ENCODE peak calls at places on chromosome 6, in seven cellular contexts. G is H1, W is IMR-90, T is neuronal stem cell, K is H9, H is mesenchymal stem cell, B is trophoblast cell. Z is an unnamed sample.

GRCh38 chr6:71287038-71287437 is 1.6 kb upstream of the OGFRL1 start:
- DNase-seq in G (no peak), K (no peak), T (no peak), W (peak), B (peak), H (peak), Z (no peak)

GRCh38 chr6:153012856-153013255 is 10.3 kb upstream of the MTRF1L start:
- DNase-seq in K (no peak), T (no peak), B (no peak), H (no peak), G (no peak), W (no peak), Z (no peak)

GRCh38 chr6:154986787-154987235 is 8.3 kb upstream of the TIAM2 start:
- DNase-seq in H (no peak), B (no peak), T (no peak), G (no peak), W (no peak), K (no peak), Z (no peak)

GRCh38 chr6:169074551-169074950 is 179.1 kb downstream of the THBS2 start:
- DNase-seq in K (no peak), T (no peak), B (no peak), H (no peak), W (peak), G (no peak), Z (no peak)

GRCh38 chr6:48743738-48744137 is 632.7 kb upstream of the PTCHD4 start:
- DNase-seq in W (peak), K (no peak), H (no peak), T (no peak), G (no peak), B (no peak), Z (no peak)

GRCh38 chr6:20931093-20931492 is 396.8 kb downstream of the CDKAL1 start:
- DNase-seq in H (no peak), T (no peak), B (no peak), K (no peak), W (no peak), G (no peak), Z (no peak)

GRCh38 chr6:111663692-111664564 is 58.2 kb upstream of the TRAF3IP2 start:
- DNase-seq in K (peak), H (peak), G (peak), W (peak), T (peak), B (peak), Z (peak)

GRCh38 chr6:125984311-125984710 is 2.0 kb upstream of the TRMT11 start:
- DNase-seq in W (peak), K (no peak), H (peak), G (no peak), T (no peak), B (no peak), Z (no peak)

GRCh38 chr6:30724906-30725667 is 4.9 kb downstream of the TUBB start:
- DNase-seq in W (peak), G (no peak), K (no peak), B (no peak), T (no peak), H (no peak), Z (no peak)
- H2BK120ac ChIP-seq in W (no peak), G (no peak), K (no peak), B (no peak), T (no peak), H (no peak), Z (no peak)

DNA sequence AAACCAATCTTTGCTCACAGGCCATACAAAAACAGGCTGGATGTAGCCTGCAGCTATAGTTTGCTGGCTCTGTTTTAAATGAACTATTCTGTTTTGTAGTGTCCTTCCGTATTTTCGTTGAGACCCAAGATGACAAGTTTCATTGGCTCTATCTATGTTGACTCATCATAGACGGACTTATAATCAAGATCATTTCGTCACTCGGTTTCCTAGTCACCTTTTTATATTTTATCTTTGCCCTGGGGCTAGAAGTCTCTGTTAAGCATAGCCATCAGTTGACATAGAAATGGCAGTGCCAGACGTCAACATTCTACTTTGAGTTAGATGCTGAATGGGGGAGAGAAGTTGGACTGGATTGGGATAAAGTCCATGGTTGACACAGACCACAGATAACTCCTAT is 4.8 kb downstream of the PLEKHG1 start:
- DNase-seq in W (no peak), T (no peak), H (no peak), K (no peak), B (peak), G (no peak), Z (no peak)
- H3K4me2 ChIP-seq in W (no peak), T (no peak), H (no peak), K (no peak), B (no peak), G (no peak), Z (no peak)

DNA sequence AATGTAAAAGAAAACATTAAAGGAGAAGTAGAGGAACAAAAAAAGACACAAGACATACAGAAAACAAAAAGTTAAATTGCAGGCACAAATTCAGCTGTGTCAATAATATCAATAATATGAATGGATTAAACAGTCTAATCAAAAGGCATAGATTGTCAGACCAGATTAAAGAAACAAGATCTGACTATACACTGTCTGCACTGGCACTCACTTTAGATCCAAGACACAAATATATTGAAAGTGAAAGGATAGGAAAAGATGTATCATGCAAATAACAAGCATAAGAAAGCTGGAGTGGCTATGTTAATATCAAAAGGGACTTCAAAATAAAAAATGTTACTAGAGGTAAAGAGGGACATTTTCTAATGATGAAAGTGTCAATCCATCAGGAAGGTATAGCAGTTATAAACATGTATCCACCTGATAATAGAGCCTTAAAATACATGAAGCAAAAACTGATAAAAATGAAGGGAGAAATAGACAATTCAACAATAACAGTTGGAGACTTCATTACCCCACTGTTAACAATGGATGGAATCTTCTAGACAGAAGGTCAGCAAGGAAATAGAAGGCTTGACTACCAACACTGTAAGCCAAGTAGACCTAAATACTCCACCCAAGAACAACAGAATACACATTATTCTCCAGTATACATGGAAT is 89.7 kb downstream of the HIVEP1 start:
- DNase-seq in G (no peak), K (no peak), H (no peak), W (no peak), T (no peak), B (no peak), Z (no peak)
- H2BK120ac ChIP-seq in G (no peak), K (no peak), H (no peak), W (no peak), T (no peak), B (no peak), Z (no peak)

DNA sequence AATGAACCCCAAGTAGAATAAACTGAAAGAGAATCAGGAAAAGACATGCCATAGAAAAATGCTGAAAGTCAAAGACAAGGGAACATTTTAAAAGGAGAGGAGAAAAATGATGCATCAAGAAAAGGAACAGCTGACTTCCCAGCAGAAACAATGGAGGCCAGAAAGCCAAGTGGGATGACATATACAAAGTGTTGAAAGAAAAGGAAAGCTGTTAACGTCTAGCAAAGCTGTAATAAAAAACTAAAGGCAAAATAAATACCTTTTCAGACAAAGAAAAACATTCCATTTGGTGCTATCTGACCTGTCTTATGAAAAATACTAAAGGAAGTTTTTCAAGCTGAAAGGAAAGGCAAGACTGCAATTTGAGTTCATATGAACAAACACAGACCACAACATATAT is 34.1 kb upstream of the PDE10A start:
- DNase-seq in W (no peak), H (no peak), G (no peak), T (no peak), B (no peak), K (no peak), Z (no peak)
- H3K4me2 ChIP-seq in W (no peak), H (no peak), G (no peak), T (no peak), B (no peak), K (no peak), Z (no peak)

DNA sequence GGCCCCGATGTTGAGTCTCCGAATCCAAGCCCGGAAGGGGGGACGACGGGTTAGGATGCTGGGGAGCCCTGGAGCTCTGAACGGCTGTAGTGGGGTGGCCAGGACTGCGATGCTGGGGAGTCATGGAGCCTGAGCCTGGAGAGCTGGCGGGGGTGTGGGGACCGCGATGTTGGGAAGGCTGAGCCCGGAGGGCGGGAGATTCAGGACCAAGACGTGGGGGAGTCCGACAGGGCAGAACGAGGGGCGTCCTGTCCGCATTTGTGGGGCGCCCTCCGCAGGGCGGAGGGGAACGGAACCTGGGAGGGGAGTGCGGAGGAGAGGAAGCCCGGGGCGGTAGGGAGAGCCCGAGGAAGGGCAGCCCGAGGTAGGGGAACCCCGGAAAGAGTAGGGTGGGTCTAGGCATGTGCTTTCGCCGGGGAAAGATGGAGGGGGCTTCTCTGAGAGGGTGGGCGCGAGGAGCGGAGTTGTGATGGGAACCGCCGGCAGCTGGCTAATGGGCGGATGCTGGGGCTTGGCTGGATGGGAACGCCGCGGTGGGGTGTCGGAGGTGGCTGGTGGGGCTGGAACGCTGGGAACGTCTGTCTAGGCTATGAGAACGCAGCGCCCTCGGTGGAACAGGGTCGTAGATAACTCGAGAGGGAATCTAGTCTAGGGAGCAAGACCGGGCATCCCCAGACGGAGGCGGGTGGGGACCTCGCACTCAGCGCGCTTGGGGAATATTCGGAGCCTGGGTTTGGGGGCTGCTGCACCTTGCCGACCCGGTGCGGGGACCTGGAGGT is 681 bp downstream of the PAQR8 start:
- DNase-seq in B (no peak), G (peak), K (peak), H (peak), W (no peak), T (peak), Z (peak)
- H2BK120ac ChIP-seq in B (peak), G (no peak), K (no peak), H (no peak), W (no peak), T (peak), Z (no peak)

GRCh38 chr6:42279144-42279781 is 61.6 kb upstream of the MRPS10 start:
- DNase-seq in W (peak), K (no peak), H (no peak), T (no peak), G (no peak), B (no peak), Z (no peak)
- H3K4me2 ChIP-seq in W (no peak), K (no peak), H (no peak), T (no peak), G (no peak), B (no peak), Z (no peak)

DNA sequence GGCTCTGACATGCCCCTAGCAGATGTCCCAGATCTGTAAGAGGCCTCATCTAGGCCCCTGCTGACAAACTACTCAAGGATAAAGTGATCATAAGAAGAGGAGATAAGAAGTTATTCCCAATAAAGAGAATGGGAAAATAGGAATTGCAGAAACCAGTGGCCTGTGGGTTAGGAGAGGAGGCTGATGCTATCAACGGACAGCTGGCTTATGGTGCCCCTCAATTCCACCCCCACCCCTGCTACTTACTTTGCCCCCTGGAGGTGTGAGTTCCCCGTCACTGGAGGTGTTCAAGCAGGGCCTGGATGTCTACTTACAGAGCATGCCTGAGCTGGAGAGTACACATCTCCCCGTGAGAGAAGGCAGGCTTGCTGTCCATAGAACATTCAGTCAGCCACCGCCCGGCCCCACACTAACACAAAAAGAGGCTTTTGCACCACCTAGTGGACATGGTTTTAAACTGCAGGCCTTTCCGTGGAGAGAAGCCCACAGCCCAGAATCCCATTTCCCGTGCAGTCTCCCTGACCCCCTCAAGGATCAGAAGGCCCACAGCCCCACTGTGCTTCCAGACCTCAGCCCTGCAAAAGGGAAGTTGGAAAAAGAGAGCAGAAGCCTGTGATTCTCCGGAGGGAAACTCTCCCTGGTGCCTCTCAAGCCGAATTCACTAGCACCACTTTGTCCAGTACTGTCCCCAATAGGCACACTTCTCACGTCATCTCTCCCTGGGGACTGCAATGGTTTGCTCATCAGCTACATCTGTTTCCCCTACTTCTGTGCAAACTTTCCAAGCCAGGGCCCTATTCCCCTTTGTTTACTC is 23.8 kb upstream of the BNIP5 start:
- DNase-seq in G (peak), B (peak), K (peak), W (peak), T (peak), H (peak), Z (peak)
- H2BK120ac ChIP-seq in G (no peak), B (no peak), K (no peak), W (no peak), T (no peak), H (no peak), Z (no peak)

GRCh38 chr6:142945071-142945445 is at the start of gene HIVEP2:
- DNase-seq in B (peak), T (peak), W (peak), H (peak), K (peak), G (peak), Z (peak)

GRCh38 chr6:142945446-142946180 is 637 bp upstream of the HIVEP2 start:
- DNase-seq in K (no peak), B (peak), W (no peak), H (no peak), T (peak), G (peak), Z (peak)

GRCh38 chr6:142942805-142943227 is 2.2 kb downstream of the HIVEP2 start:
- DNase-seq in K (no peak), T (no peak), H (peak), W (peak), G (no peak), B (peak), Z (no peak)

GRCh38 chr6:142943746-142944125 is 1.2 kb downstream of the HIVEP2 start:
- DNase-seq in H (peak), T (peak), K (no peak), B (peak), W (peak), G (peak), Z (peak)

GRCh38 chr6:142944126-142945066 is 580 bp downstream of the HIVEP2 start:
- DNase-seq in T (peak), H (peak), W (peak), B (peak), K (peak), G (peak), Z (peak)
- H3K4me2 ChIP-seq in T (peak), H (peak), W (peak), B (peak), K (peak), G (peak), Z (peak)

GRCh38 chr6:37988696-37989095 is 169.2 kb downstream of the ZFAND3 start:
- DNase-seq in G (no peak), T (no peak), H (no peak), W (no peak), B (no peak), K (no peak), Z (no peak)
- H2BK120ac ChIP-seq in G (no peak), T (no peak), H (no peak), W (no peak), B (no peak), K (no peak), Z (no peak)

Z was measured in mesendoderm.